ENCODE peak calls at places on chromosomes 13 and 19, in eight cellular contexts. A, S, T, N, M, P, U and W are unnamed samples.

GRCh38 chr13:31090921-31091624 is 70.6 kb downstream of the HSPH1 start:
- DNase-seq in S (no peak), A (peak; percentile 15), M (no peak), P (no peak), N (no peak), U (no peak), T (no peak), W (no peak)

GRCh38 chr19:58479736-58480480 is 3.8 kb downstream of the ZNF446 start:
- DNase-seq in A (no peak), T (no peak), N (no peak), S (no peak), M (no peak), P (peak; percentile 42), U (no peak), W (no peak)

GRCh38 chr13:111382411-111382810 is 62.0 kb downstream of the TEX29 start:
- DNase-seq in T (no peak), M (no peak), P (no peak), S (no peak), N (no peak), A (no peak), U (no peak), W (no peak)

GRCh38 chr13:41463823-41464602 is 6.7 kb downstream of the RGCC start:
- DNase-seq in U (no peak), T (no peak), M (no peak), A (no peak), S (no peak), P (no peak), N (no peak), W (no peak)

GRCh38 chr13:20814224-20814910 is 40.6 kb upstream of the EEF1AKMT1 start:
- DNase-seq in M (peak; percentile 89), S (peak; percentile 58), U (peak; percentile 69), N (peak; percentile 82), A (peak; percentile 79), P (no peak), T (peak; percentile 95), W (peak; percentile 95)

GRCh38 chr19:10111405-10111811 is at the start of gene P2RY11:
- DNase-seq in U (no peak), A (no peak), S (peak; percentile 23), P (peak; percentile 48), T (no peak), N (no peak), M (no peak), W (no peak)

GRCh38 chr19:13165091-13165997 is 15.1 kb downstream of the IER2 start:
- DNase-seq in A (no peak), P (no peak), M (no peak), T (no peak), U (no peak), S (no peak), N (peak; percentile 75), W (no peak)

GRCh38 chr19:46265217-46265828 is 31.5 kb upstream of the HIF3A start:
- DNase-seq in A (peak; percentile 77), T (peak; percentile 76), S (peak; percentile 78), P (peak; percentile 79), N (peak; percentile 75), U (no peak), M (peak; percentile 51), W (peak; percentile 51)

GRCh38 chr19:47487551-47488515 is 3.8 kb upstream of the KPTN start:
- DNase-seq in A (no peak), M (no peak), T (no peak), P (no peak), U (no peak), S (no peak), N (no peak), W (no peak)

GRCh38 chr13:75135325-75135825 is 346.6 kb downstream of the TBC1D4 start:
- DNase-seq in N (peak; percentile 77), A (no peak), S (no peak), T (peak; percentile 98), U (no peak), M (no peak), P (no peak), W (peak; percentile 32)

GRCh38 chr13:98577823-98578285 is 947 bp upstream of the STK24 start:
- DNase-seq in U (no peak), N (no peak), A (no peak), M (no peak), S (no peak), T (no peak), P (no peak), W (no peak)

GRCh38 chr19:14511245-14511625 is 7.0 kb downstream of the DNAJB1 start:
- DNase-seq in P (no peak), M (no peak), T (no peak), U (no peak), S (no peak), A (no peak), N (peak; percentile 35), W (no peak)

GRCh38 chr13:100532090-100532766 is 56.4 kb downstream of the GGACT start:
- DNase-seq in U (no peak), T (no peak), P (no peak), M (no peak), A (peak; percentile 67), N (no peak), S (no peak), W (no peak)

GRCh38 chr13:112606125-112607001 is 18.4 kb upstream of the TUBGCP3 start:
- DNase-seq in M (peak; percentile 85), S (peak; percentile 94), U (peak; percentile 68), T (peak; percentile 73), P (peak; percentile 97), A (peak; percentile 94), N (peak; percentile 80), W (peak; percentile 91)

GRCh38 chr19:13987101-13987890 is 18.8 kb downstream of the RFX1 start:
- DNase-seq in M (peak; percentile 27), U (no peak), A (no peak), N (no peak), S (peak; percentile 53), P (peak; percentile 72), T (no peak), W (no peak)

GRCh38 chr19:38057954-38058690 is 151.1 kb downstream of the SIPA1L3 start:
- DNase-seq in A (peak; percentile 67), N (peak; percentile 59), S (peak; percentile 62), U (no peak), T (no peak), M (no peak), P (peak; percentile 54), W (no peak)

GRCh38 chr13:63517376-63517775 is 2101.7 kb upstream of the PCDH20 start:
- DNase-seq in N (no peak), A (no peak), M (no peak), U (no peak), S (no peak), T (no peak), P (no peak), W (no peak)

DNA sequence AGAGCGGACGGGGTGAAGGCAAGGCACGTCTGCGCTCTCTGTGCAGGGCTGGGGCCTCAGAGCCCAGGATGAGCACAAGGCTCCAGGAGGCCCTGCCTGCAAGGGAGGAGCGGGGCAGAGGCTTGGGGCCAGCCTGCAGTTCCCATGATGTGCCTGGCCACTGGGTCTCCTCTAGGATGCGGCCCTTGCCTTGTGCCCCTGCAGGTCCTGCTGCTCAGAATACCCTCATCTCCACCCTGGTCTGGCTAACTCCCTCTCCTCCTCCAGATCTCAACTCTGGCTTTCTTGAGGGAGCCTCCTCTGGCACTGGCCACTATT is 27.8 kb downstream of the ELAVL1 start:
- DNase-seq in A (no peak), N (no peak), M (no peak), U (no peak), T (no peak), P (no peak), S (no peak), W (no peak)
- H3K36me3 ChIP-seq in A (no peaks in the 10 kb centered on the region), N (peaks cover 57% of the 10 kb centered on the region), M (peaks cover 97% of the 10 kb centered on the region), U (peaks cover 36% of the 10 kb centered on the region), T (peaks cover 35% of the 10 kb centered on the region), P (peaks cover 42% of the 10 kb centered on the region), S (peaks cover 81% of the 10 kb centered on the region), W (peaks cover 97% of the 10 kb centered on the region)

GRCh38 chr13:97356592-97356991 is 77.4 kb upstream of the RAP2A start:
- DNase-seq in N (no peak), P (no peak), U (no peak), T (no peak), S (no peak), A (no peak), M (no peak), W (no peak)

GRCh38 chr13:97360610-97361009 is 73.4 kb upstream of the RAP2A start:
- DNase-seq in A (no peak), M (no peak), T (no peak), S (no peak), P (no peak), N (no peak), U (no peak), W (no peak)

GRCh38 chr13:97364031-97364430 is 69.9 kb upstream of the RAP2A start:
- DNase-seq in U (no peak), A (no peak), P (no peak), N (no peak), T (no peak), M (no peak), S (no peak), W (no peak)

GRCh38 chr13:97354808-97355207 is 79.2 kb upstream of the RAP2A start:
- DNase-seq in P (no peak), S (no peak), M (no peak), U (no peak), T (no peak), A (no peak), N (no peak), W (no peak)

GRCh38 chr13:97359181-97360057 is 74.5 kb upstream of the RAP2A start:
- DNase-seq in A (peak; percentile 46), S (peak; percentile 66), M (peak; percentile 84), U (no peak), N (peak; percentile 68), T (peak; percentile 75), P (peak; percentile 47), W (peak; percentile 41)
- H3K36me3 ChIP-seq in A (no peaks in the 10 kb centered on the region), S (peaks cover 70% of the 10 kb centered on the region), M (peaks cover 16% of the 10 kb centered on the region), U (no peaks in the 10 kb centered on the region), N (no peaks in the 10 kb centered on the region), T (peaks cover 15% of the 10 kb centered on the region), P (no peaks in the 10 kb centered on the region), W (peaks cover 89% of the 10 kb centered on the region)

DNA sequence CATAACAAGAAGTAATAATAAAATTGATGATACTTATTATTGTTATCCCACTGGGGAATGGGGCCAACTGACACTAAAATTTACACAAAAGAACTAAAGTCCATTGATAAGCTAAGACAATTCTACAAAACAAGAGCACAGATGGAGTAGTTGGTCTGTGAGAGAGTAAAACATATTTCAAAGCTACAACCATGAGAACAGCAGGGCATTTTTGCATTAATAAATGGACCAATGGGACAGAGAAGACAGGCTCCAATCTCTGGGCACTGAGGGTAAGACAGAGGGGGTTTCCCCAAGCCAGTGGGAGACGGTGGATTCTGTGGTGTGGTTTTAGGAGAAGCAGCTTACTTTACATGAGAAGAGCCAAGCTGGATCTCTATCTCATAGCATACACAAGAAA is 14.4 kb downstream of the KANK2 start:
- DNase-seq in U (no peak), S (no peak), M (no peak), A (no peak), N (no peak), P (no peak), T (no peak), W (no peak)
- H3K36me3 ChIP-seq in U (peaks cover 12% of the 10 kb centered on the region), S (peaks cover 8% of the 10 kb centered on the region), M (peaks cover 73% of the 10 kb centered on the region), A (no peaks in the 10 kb centered on the region), N (peaks cover 10% of the 10 kb centered on the region), P (peaks cover 2% of the 10 kb centered on the region), T (peaks cover 26% of the 10 kb centered on the region), W (peaks cover 40% of the 10 kb centered on the region)

DNA sequence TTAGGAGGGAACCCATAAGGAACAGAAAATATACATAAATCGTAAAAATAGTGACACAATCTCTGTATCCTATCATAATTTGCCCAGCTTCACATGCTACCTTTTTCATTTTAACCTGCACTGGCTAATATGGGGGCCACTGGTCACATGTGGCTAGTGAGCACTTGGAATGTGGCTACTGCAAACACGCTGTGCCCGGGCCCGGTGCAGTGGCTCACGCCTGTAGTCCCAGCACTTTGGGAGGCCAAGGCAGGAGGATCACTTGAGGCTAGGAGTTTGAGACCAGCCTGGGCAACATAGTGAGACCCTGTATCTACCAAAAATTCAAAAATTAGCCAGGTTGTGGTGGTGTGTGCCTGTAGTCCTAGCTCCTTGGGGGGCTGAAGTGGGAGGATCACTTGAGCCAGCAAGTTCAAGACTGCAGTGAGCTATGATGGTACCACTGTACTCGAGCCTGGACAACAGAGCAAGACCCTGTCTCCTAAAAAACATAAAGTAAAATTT is 1.5 kb upstream of the N4BP2L1 start:
- DNase-seq in T (no peak), P (no peak), A (no peak), U (no peak), N (no peak), S (no peak), M (no peak), W (no peak)
- H3K36me3 ChIP-seq in T (no peaks in the 10 kb centered on the region), P (no peaks in the 10 kb centered on the region), A (no peaks in the 10 kb centered on the region), U (no peaks in the 10 kb centered on the region), N (no peaks in the 10 kb centered on the region), S (no peaks in the 10 kb centered on the region), M (peaks cover 12% of the 10 kb centered on the region), W (peaks cover 2% of the 10 kb centered on the region)